ENCODE peak calls at places on chromosomes 3 and 15, in nine cellular contexts. G, M, I, U, H, K, P, F and Q are unnamed samples. For H3K36me3, the result is how much of the 10 kb centered on the place peaks cover.

GRCh38 chr3:176953106-176954080 is 243.9 kb downstream of the TBL1XR1 start:
- DNase-seq in G (no peak), M (peak), I (peak), U (peak), H (no peak), K (no peak), P (no peak), F (peak), Q (peak)

GRCh38 chr15:60323322-60323721 is 74.5 kb downstream of the ANXA2 start:
- DNase-seq in G (no peak), M (no peak), I (no peak), U (no peak), H (no peak), K (no peak), P (no peak), F (no peak), Q (no peak)

GRCh38 chr3:128296469-128297251 is 143.4 kb downstream of the EEFSEC start:
- DNase-seq in G (no peak), M (no peak), I (peak), U (no peak), H (no peak), K (no peak), P (peak), F (no peak), Q (no peak)

GRCh38 chr3:159988617-159989251 is at the start of gene IL12A:
- DNase-seq in G (peak), M (peak), I (peak), U (peak), H (peak), K (no peak), P (peak), F (peak), Q (peak)

GRCh38 chr3:84308379-84308778 is 650.4 kb upstream of the CADM2 start:
- DNase-seq in G (no peak), M (no peak), I (no peak), U (no peak), H (no peak), K (no peak), P (no peak), F (no peak), Q (no peak)

GRCh38 chr3:12708584-12709192 is 44.8 kb upstream of the RAF1 start:
- DNase-seq in G (no peak), M (peak), I (peak), U (peak), H (no peak), K (no peak), P (no peak), F (no peak), Q (no peak)

GRCh38 chr3:173993299-173993698 is 595.8 kb downstream of the NLGN1 start:
- DNase-seq in G (peak), M (peak), I (no peak), U (peak), H (no peak), K (no peak), P (no peak), F (no peak), Q (no peak)

GRCh38 chr15:85499498-85499897 is 119.1 kb downstream of the AKAP13 start:
- DNase-seq in G (no peak), M (no peak), I (no peak), U (no peak), H (no peak), K (no peak), P (peak), F (no peak), Q (no peak)

GRCh38 chr15:66708389-66708788 is 6.4 kb downstream of the SMAD6 start:
- DNase-seq in G (no peak), M (no peak), I (no peak), U (no peak), H (no peak), K (no peak), P (no peak), F (no peak), Q (no peak)

GRCh38 chr3:29156071-29156715 is 124.7 kb upstream of the RBMS3 start:
- DNase-seq in G (no peak), M (no peak), I (peak), U (no peak), H (no peak), K (no peak), P (no peak), F (no peak), Q (no peak)

DNA sequence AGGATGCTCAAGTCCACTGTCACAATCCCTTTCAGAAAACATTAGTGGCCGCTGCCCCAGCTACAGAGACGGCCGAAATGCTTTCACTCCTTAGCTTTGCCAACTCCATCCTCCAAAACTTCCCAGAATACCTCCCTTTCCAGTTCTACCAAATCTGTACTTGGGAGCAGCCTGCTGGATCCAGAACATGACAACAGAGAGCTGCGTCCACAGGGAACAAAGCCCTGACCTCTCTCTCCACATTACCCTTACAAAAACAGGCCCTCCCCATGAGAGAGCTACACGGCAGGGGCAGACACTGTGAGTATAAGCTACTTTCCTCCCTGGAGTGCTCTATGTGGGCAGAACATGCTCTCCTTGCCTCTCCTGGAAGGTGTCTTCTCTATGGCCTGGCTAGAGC is 6.3 kb downstream of the RBM15B start:
- DNase-seq in G (no peak), M (no peak), I (no peak), U (no peak), H (no peak), K (no peak), P (no peak), F (no peak), Q (no peak)
- H3K36me3 ChIP-seq in G (half or more), M (under half), I (under half), U (under half), H (half or more), K (half or more), P (half or more), F (half or more), Q (under half)

DNA sequence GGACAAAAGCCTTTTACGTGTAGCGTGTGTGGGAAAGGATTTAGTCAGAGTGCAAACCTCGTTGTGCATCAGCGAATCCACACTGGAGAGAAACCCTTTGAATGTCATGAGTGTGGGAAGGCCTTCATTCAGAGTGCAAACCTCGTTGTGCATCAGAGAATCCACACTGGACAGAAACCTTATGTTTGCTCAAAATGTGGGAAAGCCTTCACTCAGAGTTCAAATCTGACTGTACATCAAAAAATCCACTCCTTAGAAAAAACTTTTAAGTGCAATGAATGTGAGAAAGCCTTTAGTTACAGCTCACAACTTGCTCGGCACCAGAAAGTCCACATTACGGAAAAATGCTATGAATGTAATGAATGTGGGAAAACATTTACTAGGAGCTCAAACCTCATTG is 10.5 kb downstream of the ZNF35 start:
- DNase-seq in G (no peak), M (no peak), I (no peak), U (no peak), H (no peak), K (no peak), P (no peak), F (no peak), Q (no peak)
- H3K36me3 ChIP-seq in G (half or more), M (under half), I (under half), U (half or more), H (under half), K (half or more), P (under half), F (half or more), Q (under half)

DNA sequence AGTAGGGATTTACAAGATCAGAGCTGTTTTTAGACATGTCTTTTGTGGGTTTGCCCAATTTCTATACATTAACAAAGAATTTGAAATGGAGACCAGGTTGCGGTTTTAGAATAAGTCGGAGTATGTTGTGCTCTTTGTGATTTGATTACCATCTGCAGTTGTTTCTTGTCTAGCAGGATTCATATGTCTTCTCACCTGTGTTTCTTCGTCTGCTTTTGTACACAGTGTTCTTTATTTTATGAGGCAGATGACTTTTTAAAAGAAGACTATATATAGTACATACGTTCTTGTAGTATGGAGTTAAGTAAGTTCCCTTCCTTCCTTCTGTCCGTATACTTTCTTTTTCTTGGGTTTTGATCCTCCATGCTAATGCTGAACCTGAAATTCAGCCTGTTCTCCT is 175.3 kb upstream of the LRRFIP2 start:
- DNase-seq in G (no peak), M (no peak), I (no peak), U (no peak), H (no peak), K (no peak), P (no peak), F (no peak), Q (no peak)
- H3K36me3 ChIP-seq in G (under half), M (under half), I (under half), U (half or more), H (half or more), K (half or more), P (under half), F (under half), Q (under half)

DNA sequence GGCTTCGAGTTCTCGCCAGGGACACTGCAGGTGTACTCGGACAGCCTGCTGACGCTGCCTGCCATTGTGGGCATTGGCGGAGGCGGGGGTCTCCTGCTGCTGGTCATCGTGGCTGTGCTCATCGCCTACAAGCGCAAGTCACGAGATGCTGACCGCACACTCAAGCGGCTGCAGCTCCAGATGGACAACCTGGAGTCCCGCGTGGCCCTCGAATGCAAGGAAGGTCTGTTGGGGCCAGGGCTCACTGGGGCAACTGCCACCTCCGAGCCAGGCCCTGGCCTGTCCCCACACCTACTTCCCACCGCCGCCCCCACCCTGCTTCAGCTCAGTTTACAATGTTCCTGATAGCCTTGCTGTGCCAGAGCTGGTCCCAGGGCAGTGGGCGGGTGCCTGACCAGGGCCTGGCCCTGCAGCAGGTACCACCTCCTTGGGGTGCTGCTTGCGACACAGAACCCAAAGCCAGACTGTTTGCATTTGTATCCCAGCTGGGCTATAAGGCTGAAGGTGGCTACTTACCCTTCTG is 35.5 kb downstream of the PLXNA1 start:
- DNase-seq in G (no peak), M (no peak), I (no peak), U (no peak), H (no peak), K (no peak), P (no peak), F (no peak), Q (no peak)
- H3K36me3 ChIP-seq in G (under half), M (under half), I (under half), U (under half), H (under half), K (under half), P (under half), F (half or more), Q (under half)

GRCh38 chr3:172346161-172346560 is 102.1 kb downstream of the GHSR start:
- DNase-seq in G (no peak), M (no peak), I (no peak), U (no peak), H (no peak), K (no peak), P (no peak), F (no peak), Q (no peak)
- H3K36me3 ChIP-seq in G (under half), M (under half), I (under half), U (half or more), H (under half), K (under half), P (under half), F (half or more), Q (under half)

GRCh38 chr3:52121459-52121795 is 32.8 kb downstream of the POC1A start:
- DNase-seq in G (no peak), M (no peak), I (peak), U (no peak), H (no peak), K (peak), P (no peak), F (no peak), Q (peak)
- H3K36me3 ChIP-seq in G (under half), M (under half), I (under half), U (under half), H (under half), K (half or more), P (under half), F (half or more), Q (under half)

GRCh38 chr15:61411941-61412510 is 182.9 kb upstream of the RORA start:
- DNase-seq in G (no peak), M (no peak), I (no peak), U (no peak), H (no peak), K (no peak), P (no peak), F (no peak), Q (no peak)
- H3K36me3 ChIP-seq in G (under half), M (under half), I (under half), U (under half), H (under half), K (under half), P (under half), F (under half), Q (under half)

GRCh38 chr15:89095073-89095472 is 6.8 kb downstream of the ABHD2 start:
- DNase-seq in G (no peak), M (no peak), I (no peak), U (no peak), H (no peak), K (no peak), P (no peak), F (no peak), Q (no peak)
- H3K36me3 ChIP-seq in G (under half), M (under half), I (under half), U (under half), H (under half), K (under half), P (under half), F (under half), Q (under half)

GRCh38 chr3:136906725-136907124 is 44.7 kb downstream of the NCK1 start:
- DNase-seq in G (no peak), M (no peak), I (no peak), U (no peak), H (no peak), K (no peak), P (no peak), F (no peak), Q (no peak)
- H3K36me3 ChIP-seq in G (under half), M (under half), I (under half), U (under half), H (under half), K (half or more), P (under half), F (under half), Q (under half)